ENCODE peak calls at places on chromosomes 7 and 10, in six cellular contexts. A is HT-29; D is anterior cingulate cortex; N is GM03348; V is stimulated activated naive CD4-positive, alpha-beta T cell; J is foreskin keratinocyte. Y is an unnamed sample.

GRCh38 chr7:16836481-16836880 is 31.7 kb upstream of the AGR2 start:
- DNase-seq in J (no peak), D (no peak), V (no peak), A (no peak), N (no peak), Y (no peak)

GRCh38 chr10:118792501-118792900 is 37.7 kb upstream of the CACUL1 start:
- DNase-seq in D (peak; percentile 21), V (no peak), N (peak; percentile 51), A (no peak), J (no peak), Y (peak; percentile 62)

GRCh38 chr7:18429547-18429946 is 66.0 kb upstream of the HDAC9 start:
- DNase-seq in J (peak; percentile 40), A (no peak), N (peak; percentile 56), V (no peak), D (no peak), Y (peak; percentile 26)

GRCh38 chr7:148697256-148697841 is 1.4 kb upstream of the CUL1 start:
- DNase-seq in N (peak; percentile 64), A (no peak), V (no peak), J (no peak), D (no peak), Y (no peak)

GRCh38 chr7:111089822-111090426 is 1.0 kb upstream of the LRRN3 start:
- DNase-seq in A (peak; percentile 64), J (no peak), D (no peak), N (peak; percentile 45), V (peak; percentile 41), Y (peak; percentile 24)

GRCh38 chr7:29000346-29000745 is 42.2 kb upstream of the TRIL start:
- DNase-seq in N (no peak), V (no peak), D (no peak), A (no peak), J (no peak), Y (no peak)

GRCh38 chr7:139441961-139442360 is 41.5 kb downstream of the KLRG2 start:
- DNase-seq in D (no peak), V (no peak), N (no peak), J (peak; percentile 80), A (no peak), Y (peak; percentile 84)

GRCh38 chr10:7529638-7530037 is 118.8 kb upstream of the SFMBT2 start:
- DNase-seq in V (no peak), J (no peak), A (peak; percentile 38), N (no peak), D (peak; percentile 45), Y (peak; percentile 17)

GRCh38 chr10:119337796-119338432 is 130.5 kb downstream of the GRK5 start:
- DNase-seq in N (peak; percentile 79), J (no peak), A (no peak), V (no peak), D (no peak), Y (no peak)

GRCh38 chr7:132815696-132816334 is 239.5 kb upstream of the PLXNA4 start:
- DNase-seq in V (no peak), A (no peak), J (no peak), D (no peak), N (no peak), Y (no peak)

Y was measured in mammary epithelial cell.